ENCODE peak calls at places on chromosome 10, in four cellular contexts. K is GM12878, E is K562, S is HepG2. Q is an unnamed sample.

GRCh38 chr10:71242621-71243009 is 30.2 kb downstream of the UNC5B start:
- DNase-seq in K (no peak), S (no peak), E (no peak), Q (no peak)

GRCh38 chr10:15180736-15181135 is 12.2 kb upstream of the NMT2 start:
- DNase-seq in K (no peak), S (peak), E (no peak), Q (no peak)

GRCh38 chr10:79429751-79430150 is 15.7 kb downstream of the ZCCHC24 start:
- DNase-seq in E (no peak), K (no peak), S (no peak), Q (no peak)

GRCh38 chr10:131077724-131078123 is 233.8 kb downstream of the TCERG1L start:
- DNase-seq in S (no peak), E (no peak), K (no peak), Q (no peak)

GRCh38 chr10:49521062-49521461 is 17.9 kb downstream of the ERCC6 start:
- DNase-seq in K (no peak), S (no peak), E (no peak), Q (no peak)

GRCh38 chr10:121597504-121598241 is 571 bp downstream of the FGFR2 start:
- DNase-seq in K (no peak), E (no peak), S (no peak), Q (no peak)

GRCh38 chr10:75868601-75869000 is 437.2 kb downstream of the LRMDA start:
- DNase-seq in E (no peak), K (no peak), S (no peak), Q (no peak)

GRCh38 chr10:119296703-119297102 is 89.3 kb downstream of the GRK5 start:
- DNase-seq in S (no peak), K (no peak), E (no peak), Q (no peak)

GRCh38 chr10:104281694-104282093 is 12.7 kb downstream of the GSTO2 start:
- DNase-seq in E (no peak), K (no peak), S (no peak), Q (no peak)

GRCh38 chr10:85921789-85922188 is 444.8 kb downstream of the GRID1 start:
- DNase-seq in E (no peak), S (no peak), K (no peak), Q (no peak)

GRCh38 chr10:126921974-126922525 is 16.8 kb downstream of the DOCK1 start:
- DNase-seq in K (no peak), E (no peak), S (no peak), Q (no peak)

GRCh38 chr10:121522841-121523240 is 75.4 kb downstream of the FGFR2 start:
- DNase-seq in K (no peak), S (no peak), E (no peak), Q (no peak)

GRCh38 chr10:21934307-21934706 is 69.2 kb downstream of the DNAJC1 start:
- DNase-seq in E (no peak), K (no peak), S (no peak), Q (no peak)

GRCh38 chr10:66827353-66827752 is 98.5 kb upstream of the LRRTM3 start:
- DNase-seq in K (no peak), S (no peak), E (no peak), Q (no peak)

GRCh38 chr10:27240891-27241639 is 468 bp upstream of the ACBD5 start:
- DNase-seq in E (no peak), K (no peak), S (no peak), Q (no peak)

GRCh38 chr10:660413-660979 is 29.0 kb downstream of the DIP2C start:
- DNase-seq in S (no peak), E (no peak), K (no peak), Q (no peak)

GRCh38 chr10:49361735-49362568 is 33.9 kb downstream of the DRGX start:
- DNase-seq in E (no peak), K (no peak), S (no peak), Q (no peak)

GRCh38 chr10:46239999-46240683 is 46.7 kb upstream of the ANTXRL start:
- DNase-seq in K (no peak), S (no peak), E (no peak), Q (no peak)

GRCh38 chr10:17880596-17880995 is 71.1 kb upstream of the SLC39A12 start:
- DNase-seq in K (no peak), E (no peak), S (no peak), Q (no peak)

GRCh38 chr10:78258303-78259030 is 224.8 kb downstream of the RPS24 start:
- DNase-seq in S (no peak), E (no peak), K (no peak), Q (peak)

GRCh38 chr10:78260675-78261074 is 227.0 kb downstream of the RPS24 start:
- DNase-seq in S (no peak), K (no peak), E (no peak), Q (no peak)

GRCh38 chr10:78261291-78261690 is 227.6 kb downstream of the RPS24 start:
- DNase-seq in K (no peak), S (no peak), E (no peak), Q (no peak)

GRCh38 chr10:78260141-78260540 is 226.5 kb downstream of the RPS24 start:
- DNase-seq in S (peak), K (no peak), E (no peak), Q (no peak)

GRCh38 chr10:78259394-78259793 is 225.7 kb downstream of the RPS24 start:
- DNase-seq in E (no peak), S (no peak), K (no peak), Q (no peak)
- H3K4me3 ChIP-seq in E (no peak), S (no peak), K (no peak), Q (no peak)

GRCh38 chr10:132961864-132962622 is 19.7 kb upstream of the CFAP46 start:
- DNase-seq in S (peak), K (no peak), E (no peak), Q (peak)

GRCh38 chr10:132960651-132961419 is 18.5 kb upstream of the CFAP46 start:
- DNase-seq in K (no peak), E (no peak), S (no peak), Q (no peak)

GRCh38 chr10:132960071-132960472 is 17.7 kb upstream of the CFAP46 start:
- DNase-seq in S (no peak), E (no peak), K (no peak), Q (no peak)

GRCh38 chr10:132962623-132963429 is 20.5 kb upstream of the CFAP46 start:
- DNase-seq in S (no peak), E (no peak), K (no peak), Q (no peak)

GRCh38 chr10:132961420-132961803 is 19.0 kb upstream of the CFAP46 start:
- DNase-seq in S (no peak), E (no peak), K (no peak), Q (no peak)
- TF ChIP-seq POLR2AphosphoS2 in S (no peak), E (no peak), K (no peak), Q (no peak)

DNA sequence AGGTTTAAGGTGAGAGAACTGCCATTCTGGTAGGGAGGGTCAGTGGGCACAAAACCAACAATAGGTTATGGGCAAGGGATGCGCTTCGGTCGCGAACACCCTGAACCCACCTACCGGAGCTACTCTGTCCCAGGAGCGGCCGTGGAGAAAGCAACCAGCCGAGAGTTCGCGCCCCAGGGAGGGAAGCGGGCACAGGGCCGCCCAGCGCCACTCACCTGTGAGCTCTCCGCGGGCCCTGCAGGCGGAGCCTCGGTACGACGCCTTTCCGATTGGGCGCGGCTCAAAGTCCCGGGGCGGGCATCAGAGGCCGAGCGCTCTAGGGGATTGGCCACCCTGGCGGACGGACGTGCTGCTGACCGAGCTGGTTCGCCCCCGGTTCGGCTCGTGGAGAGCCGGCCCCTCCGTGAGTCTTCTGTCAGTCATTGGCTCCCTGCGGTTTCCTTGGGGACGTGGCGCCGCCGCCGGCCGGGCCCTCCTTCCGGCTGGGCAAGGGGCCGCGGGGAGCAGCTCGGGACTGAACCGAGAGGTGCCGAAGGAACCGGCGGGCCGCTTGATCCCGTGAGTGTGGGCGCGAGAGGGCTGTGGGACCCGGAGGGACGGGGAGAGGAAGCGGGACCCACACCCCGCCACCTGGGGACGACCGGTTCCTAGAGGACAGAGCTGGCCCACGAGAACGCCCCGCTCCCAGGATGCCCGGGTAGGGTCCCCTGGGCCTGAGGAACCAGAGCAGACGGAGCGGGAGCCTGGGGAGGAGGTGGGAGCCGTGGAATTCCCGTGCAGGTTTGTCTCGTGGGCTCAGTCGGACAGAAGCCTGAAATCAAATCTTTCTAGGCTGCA is at the start of gene ENTPD7:
- DNase-seq in S (peak), E (peak), K (peak), Q (peak)
- TF ChIP-seq POLR2A in S (peak), E (peak), K (peak), Q (peak)

GRCh38 chr10:124539935-124540641 is 78.5 kb downstream of the LHPP start:
- DNase-seq in S (peak), E (peak), K (no peak), Q (peak)
- H3K4me3 ChIP-seq in S (no peak), E (no peak), K (no peak), Q (no peak)

GRCh38 chr10:123583639-123584418 is 82.3 kb upstream of the GPR26 start:
- DNase-seq in S (peak), K (no peak), E (peak), Q (peak)
- TF ChIP-seq POLR2AphosphoS2 in S (no peak), K (no peak), E (no peak), Q (no peak)